ENCODE peak calls at places on chromosome 1, in six cellular contexts. V is HL-60, M is HFF-Myc, P is AG04449, G is endothelial cell of umbilical vein, W is NB4. J is an unnamed sample.
A peak's percentile ranks its signal among the peaks of the same experiment; 100 is the strongest.

GRCh38 chr1:84836145-84836544 is 56.9 kb downstream of the LPAR3 start:
- DNase-seq in V (no peak), P (no peak), G (no peak), W (peak; percentile 31), M (no peak), J (no peak)

GRCh38 chr1:100443739-100444571 is 91.6 kb downstream of the CDC14A start:
- DNase-seq in P (no peak), G (peak; percentile 74), W (no peak), V (no peak), M (no peak), J (peak; percentile 22)

GRCh38 chr1:205257735-205258134 is 30.0 kb downstream of the TMCC2 start:
- DNase-seq in V (no peak), W (no peak), M (no peak), P (no peak), G (no peak), J (no peak)

GRCh38 chr1:26027716-26028489 is 6.3 kb downstream of the EXTL1 start:
- DNase-seq in V (peak; percentile 56), P (no peak), M (no peak), W (peak; percentile 82), G (no peak), J (no peak)

GRCh38 chr1:161381707-161382106 is 14.0 kb upstream of the CFAP126 start:
- DNase-seq in P (no peak), M (no peak), V (no peak), G (peak; percentile 60), W (no peak), J (no peak)

GRCh38 chr1:57302812-57303607 is 120.8 kb downstream of the DAB1 start:
- DNase-seq in P (no peak), W (no peak), G (no peak), M (no peak), V (no peak), J (no peak)

GRCh38 chr1:68049941-68050878 is at the start of gene DIRAS3:
- DNase-seq in V (no peak), W (peak; percentile 65), M (no peak), G (peak; percentile 54), P (no peak), J (no peak)

GRCh38 chr1:61748566-61748965 is 6.3 kb downstream of the PATJ start:
- DNase-seq in W (no peak), P (no peak), G (no peak), V (no peak), M (no peak), J (no peak)

GRCh38 chr1:226772456-226773139 is 33.5 kb upstream of the ITPKB start:
- DNase-seq in G (no peak), P (no peak), M (no peak), V (no peak), W (peak; percentile 28), J (no peak)

GRCh38 chr1:201552941-201553341 is 14.0 kb downstream of the NAV1 start:
- DNase-seq in W (no peak), G (no peak), M (no peak), P (no peak), V (no peak), J (no peak)

GRCh38 chr1:192435704-192436103 is 118.9 kb downstream of the RGS21 start:
- DNase-seq in P (no peak), M (no peak), V (no peak), G (no peak), W (no peak), J (no peak)

GRCh38 chr1:17177654-17178053 is 27.3 kb upstream of the PADI1 start:
- DNase-seq in W (no peak), P (no peak), M (no peak), V (no peak), G (no peak), J (no peak)

GRCh38 chr1:185969524-185969991 is 235.4 kb downstream of the HMCN1 start:
- DNase-seq in M (no peak), P (no peak), V (no peak), W (no peak), G (no peak), J (no peak)

GRCh38 chr1:234212764-234213406 is 160.4 kb upstream of the COA6 start:
- DNase-seq in P (no peak), W (peak; percentile 73), M (peak; percentile 15), V (peak; percentile 60), G (peak; percentile 12), J (peak; percentile 39)

GRCh38 chr1:15214507-15214906 is 32.5 kb upstream of the FHAD1 start:
- DNase-seq in M (peak; percentile 73), W (no peak), P (no peak), G (no peak), V (no peak), J (no peak)

GRCh38 chr1:11364170-11364569 is 91.2 kb downstream of the UBIAD1 start:
- DNase-seq in W (peak; percentile 47), P (no peak), G (no peak), M (no peak), V (peak; percentile 33), J (no peak)

GRCh38 chr1:170856455-170856854 is 78.9 kb upstream of the MROH9 start:
- DNase-seq in V (no peak), G (no peak), M (no peak), P (no peak), W (no peak), J (no peak)

GRCh38 chr1:170853302-170853701 is 82.0 kb upstream of the MROH9 start:
- DNase-seq in G (no peak), P (no peak), M (no peak), V (no peak), W (no peak), J (no peak)

GRCh38 chr1:170857955-170858354 is 77.4 kb upstream of the MROH9 start:
- DNase-seq in G (no peak), P (no peak), M (no peak), W (no peak), V (no peak), J (no peak)

GRCh38 chr1:170854677-170855076 is 80.7 kb upstream of the MROH9 start:
- DNase-seq in M (no peak), V (no peak), P (no peak), G (no peak), W (no peak), J (no peak)

DNA sequence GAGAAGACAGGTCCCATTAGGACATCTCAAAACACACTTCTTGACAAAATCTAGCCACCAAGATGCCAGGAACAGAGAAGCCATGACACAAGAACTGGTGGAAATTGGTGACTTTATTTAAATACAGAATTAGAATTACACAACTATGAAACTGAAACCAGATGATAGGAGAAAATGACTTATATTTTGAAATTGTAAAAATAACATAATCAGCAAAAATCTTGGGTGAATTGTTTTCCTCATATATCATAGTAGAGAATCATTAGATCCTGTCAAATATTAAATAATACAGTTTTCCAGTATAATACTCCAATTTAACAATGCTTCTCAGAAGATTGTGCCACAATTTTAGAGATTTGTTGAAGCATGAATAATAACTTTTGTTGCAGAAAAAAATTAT is 81.5 kb upstream of the MROH9 start:
- DNase-seq in V (no peak), W (no peak), M (no peak), G (no peak), P (no peak), J (no peak)
- H3K4me3 ChIP-seq in V (no peak overlapping the region), W (no peak overlapping the region), M (no peak overlapping the region), G (no peak overlapping the region), P (no peak overlapping the region), J (no peak overlapping the region)

GRCh38 chr1:90730247-90731022 is 13.3 kb upstream of the BARHL2 start:
- DNase-seq in P (no peak), M (no peak), G (no peak), W (peak; percentile 65), V (peak; percentile 30), J (no peak)
- H3K4me3 ChIP-seq in P (no peak overlapping the region), M (no peak overlapping the region), G (no peak overlapping the region), W (peak overlapping the region; percentile 25), V (no peak overlapping the region), J (no peak overlapping the region)

GRCh38 chr1:224113918-224114786 is at the start of gene FBXO28:
- DNase-seq in M (peak; percentile 85), W (peak; percentile 96), P (peak; percentile 61), V (peak; percentile 99), G (peak; percentile 92), J (peak; percentile 91)

GRCh38 chr1:224116131-224116530 is 2.2 kb downstream of the FBXO28 start:
- DNase-seq in W (peak; percentile 72), M (no peak), G (peak; percentile 72), P (no peak), V (peak; percentile 10), J (no peak)

GRCh38 chr1:224114787-224115175 is 870 bp downstream of the FBXO28 start:
- DNase-seq in P (no peak), W (no peak), M (no peak), G (peak; percentile 24), V (no peak), J (no peak)

GRCh38 chr1:224113005-224113404 is 906 bp upstream of the FBXO28 start:
- DNase-seq in M (no peak), V (no peak), G (no peak), W (no peak), P (no peak), J (no peak)

GRCh38 chr1:224113545-224113917 is 380 bp upstream of the FBXO28 start:
- DNase-seq in P (no peak), W (no peak), M (no peak), V (no peak), G (no peak), J (no peak)
- H3K4me3 ChIP-seq in P (peak overlapping the region; percentile 84), W (peak overlapping the region; percentile 78), M (peak overlapping the region; percentile 97), V (peak overlapping the region; percentile 92), G (peak overlapping the region; percentile 62), J (peak overlapping the region; percentile 89)

GRCh38 chr1:2212542-2213491 is 15.3 kb upstream of the SKI start:
- DNase-seq in G (peak; percentile 97), P (peak; percentile 82), M (peak; percentile 94), V (peak; percentile 61), W (no peak), J (no peak)

GRCh38 chr1:2214541-2215241 is 13.4 kb upstream of the SKI start:
- DNase-seq in W (no peak), M (no peak), G (no peak), V (no peak), P (no peak), J (no peak)

GRCh38 chr1:2215329-2215728 is 12.8 kb upstream of the SKI start:
- DNase-seq in M (no peak), P (no peak), W (no peak), G (no peak), V (no peak), J (no peak)

GRCh38 chr1:2212167-2212541 is 16.0 kb upstream of the SKI start:
- DNase-seq in M (no peak), P (no peak), V (no peak), G (no peak), W (no peak), J (no peak)

DNA sequence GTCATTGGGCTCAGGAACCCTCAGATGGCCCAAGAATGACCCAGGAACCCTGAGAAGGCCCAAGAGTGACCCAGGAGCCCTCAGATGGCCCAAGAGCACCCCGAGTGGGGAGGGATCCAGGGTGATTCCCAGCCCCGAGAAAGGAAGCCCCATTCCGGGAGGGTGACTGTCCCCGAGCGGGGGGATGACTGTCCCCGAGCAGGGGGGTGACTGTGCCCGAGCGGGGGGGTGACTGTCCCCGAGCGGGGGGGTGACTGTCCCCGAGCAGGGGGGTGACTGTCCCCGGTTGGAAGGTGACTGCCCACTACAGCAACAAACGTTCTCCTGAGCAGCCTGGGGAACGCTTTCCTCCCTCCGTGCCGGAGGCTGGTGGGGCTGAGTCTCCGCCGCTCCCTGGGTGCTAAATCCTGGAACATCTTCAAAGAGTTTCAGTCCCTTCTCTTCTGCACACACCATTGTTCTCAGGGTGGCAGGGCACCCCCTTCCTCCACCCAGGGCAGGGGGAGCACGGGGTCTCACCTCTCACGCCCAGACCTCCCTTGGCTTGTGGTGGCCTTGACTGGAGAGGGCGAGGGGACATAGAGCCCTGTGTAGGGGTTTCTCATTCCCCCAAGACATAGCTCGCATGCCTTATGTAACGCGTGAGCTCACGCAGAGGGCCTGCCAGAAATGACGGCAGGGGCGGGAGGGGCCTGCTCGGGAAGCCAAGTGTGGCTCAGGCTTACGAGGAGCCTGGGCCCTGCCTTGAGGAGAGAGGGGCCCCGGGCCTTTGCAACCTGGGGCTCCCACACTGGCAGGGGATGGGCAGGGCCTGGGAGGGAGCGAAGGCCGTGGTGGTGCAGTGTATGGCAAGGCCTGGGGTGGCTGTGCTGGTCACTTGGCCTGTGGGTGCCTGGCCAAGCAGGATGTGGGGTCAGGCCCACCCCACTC is 14.3 kb upstream of the SKI start:
- DNase-seq in G (peak; percentile 48), P (peak; percentile 50), M (no peak), W (no peak), V (no peak), J (no peak)
- H3K4me3 ChIP-seq in G (no peak overlapping the region), P (no peak overlapping the region), M (no peak overlapping the region), W (no peak overlapping the region), V (no peak overlapping the region), J (no peak overlapping the region)

J was measured in GM12864.